ENCODE peak calls at places on chromosomes 16 and 17, in six cellular contexts. C is A549; G is right lobe of liver; I is CD8-positive, alpha-beta T cell; D is body of pancreas; N is foreskin fibroblast. U is an unnamed sample.
A peak's percentile ranks its signal among the peaks of the same experiment; 100 is the strongest.

GRCh38 chr17:21513012-21513570 is 136.9 kb downstream of the KCNJ12 start:
- DNase-seq in C (peak; percentile 80), G (peak; percentile 75), I (peak; percentile 82), D (peak; percentile 78), N (peak; percentile 39), U (peak; percentile 81)

GRCh38 chr16:17836868-17837602 is 366.3 kb upstream of the XYLT1 start:
- DNase-seq in C (peak; percentile 58), G (no peak), I (no peak), D (no peak), N (peak; percentile 92), U (no peak)

GRCh38 chr17:47099451-47099986 is 89.6 kb downstream of the CDC27 start:
- DNase-seq in C (no peak), G (no peak), I (no peak), D (no peak), N (no peak), U (no peak)

GRCh38 chr16:280552-280951 is at the start of gene ARHGDIG:
- DNase-seq in C (no peak), G (no peak), I (no peak), D (no peak), N (no peak), U (no peak)

GRCh38 chr16:680967-681745 is 946 bp downstream of the STUB1 start:
- DNase-seq in C (peak; percentile 69), G (no peak), I (no peak), D (peak; percentile 64), N (peak; percentile 46), U (no peak)

GRCh38 chr17:13600475-13601316 is 1.0 kb downstream of the HS3ST3A1 start:
- DNase-seq in C (no peak), G (peak; percentile 32), I (no peak), D (no peak), N (peak; percentile 27), U (no peak)

GRCh38 chr16:2205967-2206313 is 686 bp downstream of the MLST8 start:
- DNase-seq in C (no peak), G (peak; percentile 50), I (no peak), D (no peak), N (no peak), U (peak; percentile 62)

GRCh38 chr16:212999-213398 is 16.2 kb downstream of the LUC7L start:
- DNase-seq in C (no peak), G (no peak), I (no peak), D (no peak), N (no peak), U (no peak)

GRCh38 chr17:34841467-34841866 is 119.8 kb downstream of the CCT6B start:
- DNase-seq in C (no peak), G (no peak), I (no peak), D (no peak), N (no peak), U (no peak)

GRCh38 chr17:43170766-43171681 is at the start of gene NBR1:
- DNase-seq in C (peak; percentile 99), G (peak; percentile 90), I (peak; percentile 90), D (peak; percentile 95), N (peak; percentile 95), U (peak; percentile 93)
- TF ChIP-seq CTCF in C (no peak), G (no peak), I (no peak), D (no peak), N (no peak), U (peak; percentile 15)

GRCh38 chr16:16183562-16183961 is 39.7 kb downstream of the ABCC6 start:
- DNase-seq in C (no peak), G (no peak), I (no peak), D (no peak), N (no peak), U (no peak)
- TF ChIP-seq CTCF in C (peak; percentile 26), G (no peak), I (no peak), D (no peak), N (no peak), U (peak; percentile 13)

GRCh38 chr16:3878610-3879009 is 1.9 kb downstream of the CREBBP start:
- DNase-seq in C (no peak), G (no peak), I (no peak), D (no peak), N (no peak), U (no peak)

GRCh38 chr16:3881499-3881995 is 1.0 kb upstream of the CREBBP start:
- DNase-seq in C (no peak), G (no peak), I (no peak), D (peak; percentile 19), N (no peak), U (no peak)

GRCh38 chr16:3879887-3880564 is 487 bp downstream of the CREBBP start:
- DNase-seq in C (peak; percentile 49), G (peak; percentile 86), I (peak; percentile 79), D (peak; percentile 85), N (peak; percentile 61), U (no peak)

GRCh38 chr16:3880623-3881498 is at the start of gene CREBBP:
- DNase-seq in C (peak; percentile 90), G (peak; percentile 90), I (peak; percentile 87), D (peak; percentile 92), N (peak; percentile 83), U (peak; percentile 35)

DNA sequence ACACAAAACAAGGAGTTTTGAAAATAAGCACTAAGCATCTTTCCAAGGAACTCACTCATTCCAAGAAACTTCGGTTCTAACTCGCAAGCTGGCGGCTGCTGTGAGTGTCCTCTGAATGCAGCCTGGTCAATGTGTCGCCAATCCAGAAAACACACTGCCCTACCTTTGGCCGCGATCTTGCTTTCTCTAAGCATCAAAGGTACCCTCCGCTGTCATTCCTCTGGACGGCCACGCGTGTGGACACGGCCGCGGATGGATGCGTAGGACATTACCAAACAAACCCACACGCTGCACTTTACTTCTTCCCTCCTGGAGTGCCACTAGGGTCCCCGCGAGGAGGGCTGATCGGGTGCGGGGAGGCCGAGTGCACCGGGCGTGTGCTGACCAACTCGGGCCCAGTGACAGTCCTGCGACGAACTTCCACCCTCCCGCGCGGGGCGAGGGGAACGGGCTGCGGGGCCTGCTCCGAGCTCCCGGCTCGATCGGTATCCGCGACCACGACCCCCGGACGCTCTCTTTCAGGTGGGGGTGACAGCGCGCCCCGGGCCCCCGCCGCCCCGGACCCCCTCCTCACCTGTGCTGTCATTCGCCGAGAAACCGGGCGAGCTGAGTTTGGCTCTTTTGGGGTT is 1.1 kb downstream of the CREBBP start:
- DNase-seq in C (no peak), G (peak; percentile 62), I (peak; percentile 21), D (peak; percentile 40), N (no peak), U (no peak)
- TF ChIP-seq CTCF in C (no peak), G (no peak), I (no peak), D (no peak), N (no peak), U (no peak)

GRCh38 chr17:38577645-38578173 is 28.0 kb downstream of the SRCIN1 start:
- DNase-seq in C (no peak), G (no peak), I (no peak), D (no peak), N (no peak), U (no peak)

GRCh38 chr17:38578229-38578628 is 27.5 kb downstream of the SRCIN1 start:
- DNase-seq in C (no peak), G (no peak), I (no peak), D (no peak), N (no peak), U (no peak)

GRCh38 chr17:38582069-38582468 is 23.7 kb downstream of the SRCIN1 start:
- DNase-seq in C (no peak), G (no peak), I (no peak), D (no peak), N (no peak), U (no peak)

GRCh38 chr17:38578641-38579480 is 26.9 kb downstream of the SRCIN1 start:
- DNase-seq in C (no peak), G (no peak), I (no peak), D (no peak), N (no peak), U (no peak)

DNA sequence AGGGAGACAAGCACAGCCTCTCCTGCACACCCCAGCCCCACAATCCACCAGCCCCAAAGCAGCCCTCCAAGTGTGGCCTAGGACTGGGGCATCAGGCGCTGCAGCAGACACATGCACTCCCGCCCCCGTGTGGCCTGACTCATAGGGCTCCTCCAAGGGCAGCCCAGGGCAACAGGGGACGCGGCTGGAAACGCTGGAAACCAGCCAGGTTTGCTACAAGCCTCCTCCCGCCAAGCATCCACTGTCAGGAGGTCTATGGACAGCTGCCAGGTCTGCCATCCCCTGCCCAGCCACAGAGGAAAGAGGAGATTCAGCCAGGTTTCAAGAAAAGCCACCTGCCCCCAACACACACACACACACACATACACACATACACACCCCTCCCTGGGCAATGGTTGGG is 25.8 kb downstream of the SRCIN1 start:
- DNase-seq in C (peak; percentile 68), G (no peak), I (no peak), D (peak; percentile 49), N (peak; percentile 13), U (no peak)
- TF ChIP-seq CTCF in C (peak; percentile 30), G (no peak), I (no peak), D (no peak), N (no peak), U (peak; percentile 26)

GRCh38 chr17:18362509-18363020 is 785 bp downstream of the SHMT1 start:
- DNase-seq in C (peak; percentile 34), G (peak; percentile 91), I (no peak), D (peak; percentile 78), N (no peak), U (no peak)
- TF ChIP-seq CTCF in C (no peak), G (no peak), I (no peak), D (no peak), N (no peak), U (no peak)

GRCh38 chr17:72287586-72287985 is 166.8 kb downstream of the SOX9 start:
- DNase-seq in C (no peak), G (no peak), I (no peak), D (peak; percentile 59), N (no peak), U (no peak)
- TF ChIP-seq CTCF in C (no peak), G (no peak), I (no peak), D (no peak), N (no peak), U (no peak)

DNA sequence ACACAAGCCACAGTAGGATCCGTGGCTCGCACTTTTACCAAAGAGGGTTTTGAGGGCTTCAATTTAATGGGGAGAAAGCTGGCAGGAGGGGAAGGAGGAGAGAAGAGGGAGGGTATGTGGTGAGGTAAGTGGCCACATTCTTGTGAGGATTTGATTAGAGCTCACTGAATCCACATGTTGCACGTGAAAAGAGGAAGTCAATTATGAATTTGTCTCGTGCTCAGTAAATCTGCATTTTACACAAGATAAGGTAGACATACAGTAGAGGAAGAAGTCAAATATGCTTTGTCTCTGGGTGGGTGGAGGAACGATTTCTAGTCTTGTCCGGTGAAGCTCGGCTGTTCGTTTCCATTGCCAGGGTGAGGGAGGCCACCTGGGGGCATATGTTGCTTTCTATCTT is 862 bp downstream of the ZNF232 start:
- DNase-seq in C (no peak), G (no peak), I (no peak), D (no peak), N (no peak), U (no peak)
- TF ChIP-seq CTCF in C (no peak), G (no peak), I (no peak), D (no peak), N (no peak), U (no peak)

GRCh38 chr17:8799001-8799850 is at the start of gene MFSD6L:
- DNase-seq in C (no peak), G (no peak), I (no peak), D (peak; percentile 94), N (no peak), U (no peak)
- TF ChIP-seq CTCF in C (no peak), G (no peak), I (no peak), D (peak; percentile 37), N (no peak), U (no peak)

GRCh38 chr17:54754560-54754959 is 146.1 kb upstream of the TOM1L1 start:
- DNase-seq in C (peak; percentile 29), G (peak; percentile 21), I (no peak), D (peak; percentile 4), N (no peak), U (no peak)
- TF ChIP-seq CTCF in C (peak; percentile 19), G (no peak), I (no peak), D (no peak), N (no peak), U (peak; percentile 46)

U was measured in D721Med.